ENCODE peak calls at places on chromosome 11, in nine cellular contexts. T is HFFc6; V is activated CD8-positive, alpha-beta memory T cell treated with anti-CD3 and anti-CD28 coated beads for 1 hour; W is activated T-helper 9 cell treated with anti-CD3 and anti-CD28 coated beads, Interleukin-2, amount 50 U/mL, for 16 hours; B is mammary epithelial cell; O is activated CD4-positive, CD25-positive, alpha-beta regulatory T cell treated with anti-CD3 and anti-CD28 coated beads, Interleukin-2, amount 50 U/mL, for 16 hours; Z is sigmoid colon; Q is iris pigment epithelial cell; C is neural progenitor cell. S is an unnamed sample.

GRCh38 chr11:120500414-120500936 is 11.1 kb upstream of the GRIK4 start:
- DNase-seq in T (no peak), V (no peak), W (no peak), B (no peak), O (no peak), Z (no peak), Q (no peak), C (peak), S (peak)

GRCh38 chr11:1936781-1937615 is 10.1 kb upstream of the MRPL23 start:
- DNase-seq in T (no peak), V (no peak), W (no peak), B (no peak), O (no peak), Z (peak), Q (no peak), C (no peak), S (no peak)

GRCh38 chr11:1796297-1797011 is 32.7 kb upstream of the CTSD start:
- DNase-seq in T (no peak), V (no peak), W (no peak), B (peak), O (no peak), Z (no peak), Q (no peak), C (no peak), S (no peak)

GRCh38 chr11:17748761-17749721 is 14.5 kb downstream of the KCNC1 start:
- DNase-seq in T (no peak), V (no peak), W (no peak), B (no peak), O (no peak), Z (peak), Q (no peak), C (no peak), S (no peak)

GRCh38 chr11:63841554-63841953 is 2.6 kb downstream of the MARK2 start:
- DNase-seq in T (peak), V (no peak), W (no peak), B (peak), O (no peak), Z (no peak), Q (peak), C (peak), S (peak)

GRCh38 chr11:18358646-18359045 is 35.7 kb upstream of the LDHA start:
- DNase-seq in T (no peak), V (no peak), W (no peak), B (no peak), O (no peak), Z (no peak), Q (no peak), C (no peak), S (no peak)

GRCh38 chr11:45025716-45026492 is 75.2 kb upstream of the TP53I11 start:
- DNase-seq in T (no peak), V (no peak), W (no peak), B (no peak), O (no peak), Z (peak), Q (peak), C (no peak), S (no peak)

GRCh38 chr11:45994421-45995341 is 72.2 kb downstream of the LARGE2 start:
- DNase-seq in T (no peak), V (no peak), W (no peak), B (no peak), O (no peak), Z (no peak), Q (peak), C (peak), S (no peak)

GRCh38 chr11:43943931-43944751 is 1.7 kb downstream of the C11orf96 start:
- DNase-seq in T (no peak), V (no peak), W (no peak), B (peak), O (no peak), Z (peak), Q (peak), C (peak), S (peak)

GRCh38 chr11:9039863-9040262 is 36.1 kb upstream of the NRIP3 start:
- DNase-seq in T (no peak), V (no peak), W (no peak), B (no peak), O (no peak), Z (no peak), Q (no peak), C (no peak), S (no peak)

GRCh38 chr11:125569913-125570621 is 790 bp downstream of the EI24 start:
- DNase-seq in T (peak), V (no peak), W (no peak), B (peak), O (no peak), Z (no peak), Q (peak), C (peak), S (peak)

GRCh38 chr11:120780239-120780638 is 243.7 kb upstream of the TBCEL start:
- DNase-seq in T (no peak), V (no peak), W (no peak), B (no peak), O (no peak), Z (no peak), Q (peak), C (no peak), S (no peak)

GRCh38 chr11:88117281-88117858 is 57.9 kb downstream of the RAB38 start:
- DNase-seq in T (no peak), V (no peak), W (no peak), B (peak), O (no peak), Z (no peak), Q (no peak), C (no peak), S (no peak)

GRCh38 chr11:10293423-10294288 is at the start of gene SBF2:
- DNase-seq in T (peak), V (peak), W (peak), B (peak), O (peak), Z (peak), Q (peak), C (peak), S (peak)

GRCh38 chr11:44088377-44088776 is 7.1 kb upstream of the EXT2 start:
- DNase-seq in T (no peak), V (no peak), W (no peak), B (no peak), O (no peak), Z (no peak), Q (no peak), C (no peak), S (no peak)